ENCODE peak calls at places on chromosome 11, in six cellular contexts. Z, E, G, W, S and V are unnamed samples.

GRCh38 chr11:57597971-57598830 is 716 bp downstream of the SERPING1 start:
- DNase-seq in Z (no peak), E (no peak), G (peak; percentile 97), W (no peak), S (peak; percentile 65), V (peak; percentile 39)

GRCh38 chr11:61639816-61640443 is 40.3 kb upstream of the DAGLA start:
- DNase-seq in Z (peak; percentile 12), E (no peak), G (no peak), W (no peak), S (no peak), V (no peak)

GRCh38 chr11:122355968-122356367 is 240.0 kb upstream of the BLID start:
- DNase-seq in Z (no peak), E (no peak), G (no peak), W (no peak), S (no peak), V (no peak)

GRCh38 chr11:128052912-128053641 is 534.3 kb downstream of the ETS1 start:
- DNase-seq in Z (no peak), E (peak; percentile 57), G (no peak), W (no peak), S (peak; percentile 39), V (no peak)

GRCh38 chr11:85889676-85890579 is 34.7 kb downstream of the CCDC83 start:
- DNase-seq in Z (no peak), E (no peak), G (no peak), W (no peak), S (no peak), V (no peak)

GRCh38 chr11:70365536-70365912 is 32.8 kb upstream of the CTTN start:
- DNase-seq in Z (no peak), E (no peak), G (no peak), W (no peak), S (no peak), V (no peak)

GRCh38 chr11:45266693-45267451 is 19.3 kb downstream of the SYT13 start:
- DNase-seq in Z (peak; percentile 58), E (no peak), G (peak; percentile 46), W (no peak), S (no peak), V (no peak)

GRCh38 chr11:326842-327580 is 6.4 kb upstream of the IFITM3 start:
- DNase-seq in Z (peak; percentile 94), E (peak; percentile 77), G (no peak), W (no peak), S (peak; percentile 23), V (no peak)

GRCh38 chr11:58765078-58765477 is 33.3 kb upstream of the GLYAT start:
- DNase-seq in Z (no peak), E (no peak), G (no peak), W (no peak), S (no peak), V (no peak)

GRCh38 chr11:103987631-103988594 is 48.5 kb upstream of the DDI1 start:
- DNase-seq in Z (no peak), E (no peak), G (no peak), W (no peak), S (no peak), V (no peak)

GRCh38 chr11:75499423-75500305 is 26.1 kb downstream of the GDPD5 start:
- DNase-seq in Z (no peak), E (no peak), G (no peak), W (no peak), S (peak; percentile 91), V (peak; percentile 81)

GRCh38 chr11:80239217-80239616 is 798.4 kb upstream of the TENM4 start:
- DNase-seq in Z (no peak), E (no peak), G (no peak), W (no peak), S (peak; percentile 6), V (no peak)

GRCh38 chr11:73173755-73174494 is 31.8 kb upstream of the FCHSD2 start:
- DNase-seq in Z (no peak), E (no peak), G (no peak), W (no peak), S (no peak), V (no peak)

GRCh38 chr11:26188559-26188958 is 143.4 kb upstream of the ANO3 start:
- DNase-seq in Z (no peak), E (no peak), G (no peak), W (no peak), S (peak; percentile 52), V (no peak)

GRCh38 chr11:77446911-77447629 is 26.8 kb downstream of the PAK1 start:
- DNase-seq in Z (no peak), E (no peak), G (no peak), W (no peak), S (no peak), V (no peak)

GRCh38 chr11:100004541-100004940 is 682.5 kb upstream of the ARHGAP42 start:
- DNase-seq in Z (no peak), E (no peak), G (no peak), W (no peak), S (no peak), V (no peak)

GRCh38 chr11:77619576-77620198 is 17.9 kb downstream of the CLNS1A start:
- DNase-seq in Z (no peak), E (peak; percentile 5), G (no peak), W (peak; percentile 55), S (peak; percentile 20), V (no peak)

GRCh38 chr11:125975634-125976033 is 29.8 kb downstream of the VSIG10L2 start:
- DNase-seq in Z (no peak), E (no peak), G (no peak), W (no peak), S (no peak), V (no peak)

GRCh38 chr11:44621140-44621681 is 55.7 kb downstream of the CD82 start:
- DNase-seq in Z (peak; percentile 65), E (peak; percentile 50), G (peak; percentile 89), W (peak; percentile 50), S (peak; percentile 38), V (no peak)

GRCh38 chr11:834371-835316 is 1.9 kb downstream of the CD151 start:
- DNase-seq in Z (peak; percentile 51), E (no peak), G (peak; percentile 22), W (no peak), S (peak; percentile 45), V (no peak)

GRCh38 chr11:37544491-37544890 is 946.5 kb upstream of the RAG2 start:
- DNase-seq in Z (no peak), E (no peak), G (no peak), W (no peak), S (no peak), V (no peak)

GRCh38 chr11:61950035-61950547 is at the start of gene BEST1:
- DNase-seq in Z (no peak), E (no peak), G (no peak), W (no peak), S (no peak), V (no peak)

GRCh38 chr11:121091492-121092179 is 9.4 kb upstream of the TECTA start:
- DNase-seq in Z (no peak), E (no peak), G (no peak), W (no peak), S (no peak), V (no peak)

GRCh38 chr11:31813961-31814868 is 3.1 kb upstream of the PAX6 start:
- DNase-seq in Z (no peak), E (no peak), G (no peak), W (no peak), S (no peak), V (no peak)

GRCh38 chr11:93117578-93117964 is 80.2 kb downstream of the SLC36A4 start:
- DNase-seq in Z (no peak), E (no peak), G (no peak), W (no peak), S (no peak), V (no peak)

GRCh38 chr11:12276831-12277475 is 100.4 kb upstream of the PARVA start:
- DNase-seq in Z (no peak), E (no peak), G (no peak), W (no peak), S (no peak), V (no peak)

GRCh38 chr11:6210274-6210955 is 5.1 kb downstream of the C11orf42 start:
- DNase-seq in Z (no peak), E (no peak), G (no peak), W (no peak), S (no peak), V (no peak)

GRCh38 chr11:798093-798713 is at the start of gene SLC25A22:
- DNase-seq in Z (peak; percentile 87), E (peak; percentile 82), G (peak; percentile 93), W (peak; percentile 77), S (no peak), V (no peak)